ENCODE peak calls at places on chromosomes 7 and 10, in four cellular contexts. One of them, this sample, is unnamed.

GRCh38 chr7:157916946-157917670 is 580.3 kb downstream of the DNAJB6 start:
- DNase-seq in GM12878: no peak
- DNase-seq in HepG2: no peak
- DNase-seq in K562: no peak
- DNase-seq in this sample: no peak

GRCh38 chr7:105916603-105917002 is 40.2 kb upstream of the ATXN7L1 start:
- DNase-seq in GM12878: no peak
- DNase-seq in HepG2: no peak
- DNase-seq in K562: no peak
- DNase-seq in this sample: no peak

GRCh38 chr7:137873524-137873923 is 26.8 kb upstream of the DGKI start:
- DNase-seq in GM12878: no peak
- DNase-seq in HepG2: no peak
- DNase-seq in K562: no peak
- DNase-seq in this sample: no peak

GRCh38 chr7:45709168-45710034 is 135.2 kb downstream of the ADCY1 start:
- DNase-seq in GM12878: no peak
- DNase-seq in HepG2: no peak
- DNase-seq in K562: no peak
- DNase-seq in this sample: no peak

GRCh38 chr7:56291-56913 is 136.0 kb upstream of the FAM20C start:
- DNase-seq in GM12878: no peak
- DNase-seq in HepG2: no peak
- DNase-seq in K562: no peak
- DNase-seq in this sample: no peak

GRCh38 chr10:132456881-132457280 is 59.9 kb downstream of the PWWP2B start:
- DNase-seq in GM12878: no peak
- DNase-seq in HepG2: no peak
- DNase-seq in K562: no peak
- DNase-seq in this sample: no peak

GRCh38 chr7:25216837-25217236 is 11.4 kb downstream of the NPVF start:
- DNase-seq in GM12878: peak; percentile 11
- DNase-seq in HepG2: peak; percentile 39
- DNase-seq in K562: peak; percentile 22
- DNase-seq in this sample: peak; percentile 48

GRCh38 chr10:103111918-103112877 is 80.9 kb downstream of the NT5C2 start:
- DNase-seq in GM12878: no peak
- DNase-seq in HepG2: no peak
- DNase-seq in K562: no peak
- DNase-seq in this sample: no peak

GRCh38 chr10:118259288-118259906 is 82.7 kb downstream of the FAM204A start:
- DNase-seq in GM12878: no peak
- DNase-seq in HepG2: peak; percentile 19
- DNase-seq in K562: peak; percentile 44
- DNase-seq in this sample: peak; percentile 47

GRCh38 chr10:30857803-30858202 is 173.9 kb downstream of the ZNF438 start:
- DNase-seq in GM12878: no peak
- DNase-seq in HepG2: no peak
- DNase-seq in K562: no peak
- DNase-seq in this sample: no peak

GRCh38 chr10:26997610-26998009 is 102.7 kb downstream of the ANKRD26 start:
- DNase-seq in GM12878: no peak
- DNase-seq in HepG2: no peak
- DNase-seq in K562: no peak
- DNase-seq in this sample: no peak

GRCh38 chr10:48518412-48518811 is 86.5 kb downstream of the ARHGAP22 start:
- DNase-seq in GM12878: no peak
- DNase-seq in HepG2: no peak
- DNase-seq in K562: no peak
- DNase-seq in this sample: no peak

GRCh38 chr10:34010891-34011290 is 676.4 kb upstream of the NRP1 start:
- DNase-seq in GM12878: no peak
- DNase-seq in HepG2: no peak
- DNase-seq in K562: no peak
- DNase-seq in this sample: no peak

GRCh38 chr7:139339698-139340036 is 1.5 kb upstream of the FMC1 start:
- DNase-seq in GM12878: no peak
- DNase-seq in HepG2: no peak
- DNase-seq in K562: no peak
- DNase-seq in this sample: no peak

GRCh38 chr7:157993406-157994105 is 594.1 kb downstream of the PTPRN2 start:
- DNase-seq in GM12878: no peak
- DNase-seq in HepG2: no peak
- DNase-seq in K562: no peak
- DNase-seq in this sample: no peak

GRCh38 chr7:116809636-116810266 is 52.6 kb upstream of the CAPZA2 start:
- DNase-seq in GM12878: no peak
- DNase-seq in HepG2: peak; percentile 92
- DNase-seq in K562: peak; percentile 65
- DNase-seq in this sample: peak; percentile 47

GRCh38 chr7:67346876-67347275 is 350.2 kb downstream of the TYW1 start:
- DNase-seq in GM12878: no peak
- DNase-seq in HepG2: no peak
- DNase-seq in K562: no peak
- DNase-seq in this sample: no peak

GRCh38 chr7:1289681-1290261 is 57.1 kb downstream of the UNCX start:
- DNase-seq in GM12878: no peak
- DNase-seq in HepG2: no peak
- DNase-seq in K562: no peak
- DNase-seq in this sample: no peak

GRCh38 chr7:31073486-31074383 is 21.6 kb downstream of the ADCYAP1R1 start:
- DNase-seq in GM12878: no peak
- DNase-seq in HepG2: no peak
- DNase-seq in K562: no peak
- DNase-seq in this sample: no peak

GRCh38 chr10:28738200-28738599 is 60.9 kb downstream of the BAMBI start:
- DNase-seq in GM12878: no peak
- DNase-seq in HepG2: no peak
- DNase-seq in K562: peak; percentile 37
- DNase-seq in this sample: no peak

GRCh38 chr7:95955748-95956147 is 183.4 kb downstream of the DYNC1I1 start:
- DNase-seq in GM12878: no peak
- DNase-seq in HepG2: no peak
- DNase-seq in K562: no peak
- DNase-seq in this sample: no peak

GRCh38 chr7:95951531-95951930 is 179.2 kb downstream of the DYNC1I1 start:
- DNase-seq in GM12878: no peak
- DNase-seq in HepG2: no peak
- DNase-seq in K562: no peak
- DNase-seq in this sample: no peak

GRCh38 chr7:95952851-95953250 is 180.5 kb downstream of the DYNC1I1 start:
- DNase-seq in GM12878: no peak
- DNase-seq in HepG2: no peak
- DNase-seq in K562: no peak
- DNase-seq in this sample: no peak

GRCh38 chr7:95951997-95952795 is 179.8 kb downstream of the DYNC1I1 start:
- DNase-seq in GM12878: no peak
- DNase-seq in HepG2: no peak
- DNase-seq in K562: no peak
- DNase-seq in this sample: no peak

DNA sequence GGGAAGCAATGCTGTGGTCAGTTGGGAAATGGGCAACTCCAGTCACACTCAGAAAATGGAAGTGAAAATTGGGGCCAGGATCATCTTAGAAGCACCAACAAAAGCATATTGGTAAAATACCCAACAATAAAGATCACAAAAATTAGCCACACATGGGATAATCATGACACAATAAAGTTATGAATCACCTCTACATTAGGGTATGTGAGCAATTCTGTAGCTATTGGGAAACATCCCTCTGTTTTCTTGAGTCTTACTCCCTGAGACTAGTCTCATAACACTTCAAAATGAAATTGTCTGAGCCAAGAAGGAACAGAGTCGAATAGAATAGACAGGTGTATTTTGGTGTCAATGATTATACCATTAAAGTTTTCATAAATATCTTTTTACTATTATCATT is 178.3 kb downstream of the DYNC1I1 start:
- DNase-seq in GM12878: no peak
- DNase-seq in HepG2: no peak
- DNase-seq in K562: no peak
- DNase-seq in this sample: no peak
- TF ChIP-seq NFIC in GM12878: no peak
- TF ChIP-seq NFIC in HepG2: no peak
- TF ChIP-seq NFIC in K562: no peak
- TF ChIP-seq NFIC in this sample: no peak

GRCh38 chr7:47366960-47367359 is 215.0 kb downstream of the TNS3 start:
- DNase-seq in GM12878: no peak
- DNase-seq in HepG2: no peak
- DNase-seq in K562: no peak
- DNase-seq in this sample: no peak
- TF ChIP-seq NFIC in GM12878: no peak
- TF ChIP-seq NFIC in HepG2: no peak
- TF ChIP-seq NFIC in K562: no peak
- TF ChIP-seq NFIC in this sample: no peak

DNA sequence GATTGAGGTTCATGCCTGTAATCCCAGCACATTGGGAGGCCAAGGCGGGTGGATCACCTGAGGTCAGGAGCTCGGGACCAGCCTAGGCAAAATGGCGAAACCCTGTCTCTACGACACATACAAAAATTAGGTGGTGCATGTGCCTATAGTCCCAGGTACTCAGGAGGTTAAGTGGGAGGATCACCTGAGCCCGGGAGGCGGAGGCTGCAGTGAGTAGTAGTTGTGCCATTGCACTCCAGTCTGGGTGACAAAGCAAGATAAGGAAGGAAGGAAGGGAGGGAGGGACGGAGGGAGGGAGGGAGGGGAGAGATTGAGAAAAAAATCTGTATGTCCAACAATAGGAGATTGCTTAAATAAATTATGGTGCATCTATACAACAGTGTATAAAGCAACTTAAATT is 13.2 kb downstream of the TLL2 start:
- DNase-seq in GM12878: no peak
- DNase-seq in HepG2: no peak
- DNase-seq in K562: no peak
- DNase-seq in this sample: no peak
- TF ChIP-seq NFIC in GM12878: no peak
- TF ChIP-seq NFIC in HepG2: no peak
- TF ChIP-seq NFIC in K562: no peak
- TF ChIP-seq NFIC in this sample: no peak

GRCh38 chr10:93465806-93466675 is 16.1 kb downstream of the MYOF start:
- DNase-seq in GM12878: no peak
- DNase-seq in HepG2: peak; percentile 18
- DNase-seq in K562: peak; percentile 10
- DNase-seq in this sample: peak; percentile 58

GRCh38 chr10:93473161-93473560 is 9.0 kb downstream of the MYOF start:
- DNase-seq in GM12878: no peak
- DNase-seq in HepG2: no peak
- DNase-seq in K562: no peak
- DNase-seq in this sample: no peak

GRCh38 chr10:93471110-93471651 is 11.0 kb downstream of the MYOF start:
- DNase-seq in GM12878: no peak
- DNase-seq in HepG2: peak; percentile 59
- DNase-seq in K562: no peak
- DNase-seq in this sample: no peak

GRCh38 chr10:93468532-93469213 is 13.5 kb downstream of the MYOF start:
- DNase-seq in GM12878: no peak
- DNase-seq in HepG2: peak; percentile 25
- DNase-seq in K562: no peak
- DNase-seq in this sample: no peak

GRCh38 chr10:93469454-93469853 is 12.7 kb downstream of the MYOF start:
- DNase-seq in GM12878: no peak
- DNase-seq in HepG2: no peak
- DNase-seq in K562: no peak
- DNase-seq in this sample: no peak
- TF ChIP-seq NFIC in GM12878: no peak
- TF ChIP-seq NFIC in HepG2: no peak
- TF ChIP-seq NFIC in K562: no peak
- TF ChIP-seq NFIC in this sample: no peak

GRCh38 chr10:115125505-115125904 is 32.3 kb downstream of the ATRNL1 start:
- DNase-seq in GM12878: no peak
- DNase-seq in HepG2: no peak
- DNase-seq in K562: no peak
- DNase-seq in this sample: no peak

GRCh38 chr10:115129752-115130151 is 36.6 kb downstream of the ATRNL1 start:
- DNase-seq in GM12878: no peak
- DNase-seq in HepG2: peak; percentile 10
- DNase-seq in K562: no peak
- DNase-seq in this sample: peak; percentile 13
- TF ChIP-seq NFIC in GM12878: no peak
- TF ChIP-seq NFIC in HepG2: no peak
- TF ChIP-seq NFIC in K562: no peak
- TF ChIP-seq NFIC in this sample: no peak